ENCODE peak calls at places on chromosomes 12 and 14, in eight cellular contexts. W is H1, K is mammary epithelial cell, X is astrocyte, Q is endothelial cell of umbilical vein, O is HepG2, I is GM23338, B is hepatocyte. P is an unnamed sample.

GRCh38 chr12:19181666-19182426 is 52.3 kb downstream of the PLEKHA5 start:
- DNase-seq in I (no peak), O (no peak), X (no peak), W (no peak), Q (peak; percentile 26), K (no peak), B (no peak), P (no peak)

GRCh38 chr12:14907953-14908352 is 22.3 kb upstream of the MGP start:
- DNase-seq in I (no peak), O (no peak), W (no peak), Q (no peak), K (peak; percentile 24), B (no peak), X (no peak), P (no peak)

GRCh38 chr12:127785535-127785934 is 481.4 kb upstream of the TMEM132C start:
- DNase-seq in W (no peak), K (no peak), Q (no peak), B (peak; percentile 23), X (peak; percentile 72), O (no peak), I (no peak), P (no peak)

GRCh38 chr12:104729091-104729490 is 229.0 kb downstream of the SLC41A2 start:
- DNase-seq in Q (no peak), K (no peak), B (no peak), O (no peak), I (no peak), X (no peak), W (no peak), P (no peak)

GRCh38 chr14:50335989-50336391 is 23.9 kb downstream of the DMAC2L start:
- DNase-seq in Q (peak; percentile 79), B (no peak), O (no peak), I (peak; percentile 36), X (peak; percentile 23), K (no peak), W (no peak), P (peak; percentile 68)

GRCh38 chr14:34843011-34843554 is 32.1 kb downstream of the BAZ1A start:
- DNase-seq in Q (peak; percentile 57), X (peak; percentile 70), I (no peak), B (no peak), O (peak; percentile 23), K (peak; percentile 97), W (no peak), P (no peak)

GRCh38 chr12:46489951-46490388 is 117.4 kb upstream of the SLC38A2 start:
- DNase-seq in I (no peak), Q (peak; percentile 14), B (no peak), K (peak; percentile 84), W (no peak), X (peak; percentile 36), O (peak; percentile 90), P (no peak)

GRCh38 chr12:129790930-129791329 is 112.9 kb downstream of the TMEM132D start:
- DNase-seq in W (no peak), O (no peak), Q (no peak), X (no peak), I (no peak), B (no peak), K (no peak), P (no peak)

GRCh38 chr14:34693228-34693939 is 21.0 kb downstream of the CFL2 start:
- DNase-seq in O (peak; percentile 45), B (peak; percentile 42), K (peak; percentile 47), I (peak; percentile 91), Q (no peak), W (peak; percentile 70), X (no peak), P (no peak)

GRCh38 chr14:81042431-81042830 is 87.0 kb downstream of the TSHR start:
- DNase-seq in O (no peak), I (no peak), K (no peak), X (no peak), W (no peak), Q (no peak), B (no peak), P (no peak)

GRCh38 chr12:8819676-8819980 is 2.8 kb upstream of the A2ML1 start:
- DNase-seq in I (peak; percentile 79), Q (no peak), W (no peak), K (no peak), B (no peak), X (peak; percentile 14), O (no peak), P (no peak)

GRCh38 chr12:83404521-83404920 is 717.8 kb downstream of the TMTC2 start:
- DNase-seq in Q (no peak), X (no peak), W (no peak), I (no peak), O (no peak), B (no peak), K (no peak), P (no peak)

GRCh38 chr14:68401855-68402254 is 391.0 kb downstream of the ZFP36L1 start:
- DNase-seq in Q (no peak), W (no peak), B (no peak), X (no peak), O (no peak), K (no peak), I (no peak), P (no peak)

GRCh38 chr12:66190519-66191406 is 1.7 kb downstream of the IRAK3 start:
- DNase-seq in X (no peak), O (no peak), K (peak; percentile 58), Q (peak; percentile 31), B (no peak), I (no peak), W (no peak), P (no peak)

GRCh38 chr14:50039120-50039517 is 77.3 kb downstream of the VCPKMT start:
- DNase-seq in Q (no peak), O (no peak), I (no peak), B (no peak), K (no peak), X (no peak), W (no peak), P (no peak)

DNA sequence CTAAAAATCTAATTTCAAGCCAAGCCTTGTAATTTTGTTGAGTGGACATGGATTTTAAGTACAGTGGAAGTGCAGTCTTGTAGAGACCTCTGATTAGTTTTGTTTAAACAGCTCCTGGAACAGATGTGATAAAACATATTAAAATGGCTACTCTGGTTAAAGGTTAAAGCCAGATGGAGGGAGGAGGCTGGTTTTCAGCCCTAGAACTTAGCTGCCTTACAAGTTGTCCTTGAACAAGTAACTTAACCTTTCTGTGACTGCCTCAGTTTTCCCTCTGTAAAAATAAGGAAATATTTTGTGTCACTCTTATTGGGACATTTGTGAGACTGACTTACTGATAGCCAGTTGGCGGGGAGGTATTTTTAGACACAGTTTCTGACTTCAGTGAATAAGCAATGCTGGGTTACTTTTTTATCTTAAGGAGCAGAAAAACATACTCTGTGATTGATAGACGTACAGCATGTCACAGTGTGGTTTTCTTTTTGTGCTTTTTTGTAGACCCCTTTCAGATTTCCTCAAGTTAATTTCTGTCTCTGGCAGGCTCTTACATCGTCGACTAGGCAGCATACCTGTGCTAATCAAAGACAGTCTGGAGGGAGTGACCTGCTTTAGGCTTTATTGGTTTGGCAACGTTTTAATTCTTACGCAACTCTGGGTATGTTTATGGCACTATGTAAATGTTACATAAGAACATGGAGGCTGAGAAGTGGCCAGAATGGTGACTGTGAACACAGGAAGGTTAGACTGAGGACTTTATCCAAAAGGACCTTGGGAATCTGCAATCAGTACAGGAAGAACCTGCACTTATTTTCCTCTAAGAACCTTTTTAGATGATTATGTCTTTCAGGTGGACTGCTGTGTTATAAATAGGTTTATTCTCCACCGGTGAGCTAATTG is 3.2 kb downstream of the ACVR1B start:
- DNase-seq in Q (no peak), W (no peak), X (no peak), K (peak; percentile 77), I (no peak), O (peak; percentile 55), B (peak; percentile 44), P (no peak)
- H3K4me3 ChIP-seq in Q (no peak overlapping the region), W (no peak overlapping the region), X (no peak overlapping the region), K (no peak overlapping the region), I (no peak overlapping the region), O (peak overlapping the region; percentile 77), B (peak overlapping the region; percentile 33), P (no peak overlapping the region)

DNA sequence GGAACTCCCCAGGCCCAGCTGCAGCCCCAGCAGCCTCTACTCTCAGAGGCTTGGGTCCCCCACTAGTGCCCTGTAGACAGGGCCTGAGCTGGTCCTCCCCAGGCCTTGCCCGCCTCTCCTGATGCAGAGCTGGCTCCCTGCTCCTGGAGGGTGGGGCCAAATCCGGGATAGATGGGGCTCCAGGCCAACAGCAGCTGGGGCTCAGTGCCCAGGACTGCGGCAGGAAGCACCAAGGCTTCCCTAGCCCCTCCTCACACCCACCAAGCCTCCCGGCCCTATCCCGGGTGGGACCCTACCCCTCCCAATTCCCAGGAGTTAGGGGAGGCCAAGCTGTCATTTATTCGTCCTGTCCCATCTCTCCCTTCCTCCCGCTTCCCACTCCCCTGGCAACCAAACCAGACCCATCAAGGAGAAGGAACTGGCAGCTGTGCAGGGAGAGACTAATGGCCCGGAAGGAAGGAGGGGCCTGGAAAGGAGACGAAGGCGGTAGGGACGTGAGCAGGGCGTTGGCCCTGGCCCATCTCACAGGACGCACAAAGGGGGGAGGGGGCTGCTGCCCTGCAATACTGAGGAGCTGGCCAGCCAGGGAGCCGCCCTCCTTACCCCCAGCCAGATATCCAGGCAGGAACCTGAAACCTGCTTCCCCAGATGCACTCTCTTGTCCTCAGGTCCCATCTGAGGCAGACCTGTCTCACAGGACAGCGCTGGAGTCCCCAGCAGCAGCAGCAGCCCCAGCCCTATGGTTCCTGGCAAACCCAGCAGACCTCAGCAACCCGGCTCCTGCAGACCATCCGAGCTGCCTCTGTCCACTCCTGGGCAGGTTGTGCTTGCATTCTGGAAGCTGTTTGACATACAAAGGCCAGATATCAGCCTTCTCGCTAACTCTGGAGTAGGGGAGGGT is 1.6 kb upstream of the PRPH start:
- DNase-seq in X (no peak), B (no peak), O (no peak), I (peak; percentile 72), Q (no peak), W (peak; percentile 67), K (no peak), P (no peak)
- TF ChIP-seq EZH2 in X (no peak), B (no peak), O (no peak), I (peak; percentile 74), Q (peak; percentile 65), W (no peak), K (no peak), P (no peak)

DNA sequence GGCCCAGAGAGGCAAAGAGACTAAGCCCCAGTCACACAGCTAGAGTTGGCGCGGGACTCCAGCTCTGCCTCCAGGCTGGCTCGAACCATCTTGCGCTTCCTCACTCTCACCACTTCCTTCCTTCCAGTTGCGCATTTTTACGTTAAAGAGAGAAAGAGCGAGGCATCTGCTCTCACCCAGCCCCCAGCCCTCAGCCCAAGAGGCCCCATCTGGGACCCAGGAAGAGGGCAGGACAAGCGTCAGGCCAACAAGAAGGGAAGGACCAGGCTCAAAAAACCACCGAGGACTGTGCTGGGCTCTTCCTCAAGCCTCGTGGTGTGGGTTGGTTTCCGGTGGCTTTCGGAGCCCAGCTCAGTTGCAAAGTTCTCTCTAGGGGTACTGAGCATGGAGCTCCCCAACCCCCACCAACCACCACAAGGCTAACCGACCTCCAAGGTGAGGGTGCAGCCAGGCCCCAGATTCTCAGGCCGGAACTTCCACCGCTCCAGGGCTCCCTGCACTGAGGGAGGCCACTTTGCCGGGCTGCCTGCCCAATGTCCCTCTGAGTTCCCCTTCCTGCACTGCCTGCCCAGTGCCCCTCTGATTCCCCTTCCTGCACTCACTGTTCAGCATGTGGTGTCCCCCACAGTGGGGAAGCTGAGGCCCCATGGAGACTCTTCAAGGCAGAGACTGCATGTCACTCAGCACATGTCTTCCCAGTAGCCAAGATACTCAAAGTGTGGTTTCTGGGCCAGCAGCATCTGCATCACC is 35.9 kb downstream of the TESC start:
- DNase-seq in Q (no peak), W (no peak), X (no peak), B (no peak), I (peak; percentile 27), K (no peak), O (no peak), P (peak; percentile 95)
- H3K4me3 ChIP-seq in Q (no peak overlapping the region), W (no peak overlapping the region), X (no peak overlapping the region), B (no peak overlapping the region), I (no peak overlapping the region), K (no peak overlapping the region), O (no peak overlapping the region), P (peak overlapping the region; percentile 43)

GRCh38 chr14:103385153-103385993 is at the start of gene MARK3:
- DNase-seq in B (peak; percentile 99), O (peak; percentile 92), W (peak; percentile 96), K (peak; percentile 97), I (peak; percentile 99), X (peak; percentile 90), Q (peak; percentile 97), P (peak; percentile 96)
- TF ChIP-seq EZH2 in B (no peak), O (no peak), W (no peak), K (no peak), I (no peak), X (no peak), Q (no peak), P (no peak)

P was measured in DND-41.